ENCODE peak calls at places on chromosome 6, in four cellular contexts. X, S, G and Y are unnamed samples.

GRCh38 chr6:90355965-90356364 is 59.3 kb upstream of the BACH2 start:
- DNase-seq in G (no peak), S (no peak), X (no peak), Y (no peak)

GRCh38 chr6:56549014-56549413 is 93.7 kb downstream of the DST start:
- DNase-seq in X (no peak), G (no peak), S (no peak), Y (peak; percentile 27)

GRCh38 chr6:169641461-169642085 is 60.3 kb downstream of the WDR27 start:
- DNase-seq in X (no peak), G (no peak), S (no peak), Y (no peak)

GRCh38 chr6:47663462-47664216 is 34.7 kb upstream of the ADGRF4 start:
- DNase-seq in G (no peak), X (no peak), S (no peak), Y (no peak)

GRCh38 chr6:43687437-43688347 is at the start of gene MRPS18A:
- DNase-seq in S (peak; percentile 78), G (peak; percentile 93), X (no peak), Y (peak; percentile 90)

GRCh38 chr6:131281471-131282270 is 146.4 kb downstream of the AKAP7 start:
- DNase-seq in G (no peak), S (no peak), X (no peak), Y (no peak)

GRCh38 chr6:48084201-48084600 is 26.8 kb downstream of the PTCHD4 start:
- DNase-seq in G (no peak), S (no peak), X (no peak), Y (no peak)

GRCh38 chr6:34852406-34853085 is 35.3 kb downstream of the TAF11 start:
- DNase-seq in S (no peak), G (no peak), X (no peak), Y (no peak)

GRCh38 chr6:118876814-118877213 is 17.1 kb upstream of the ASF1A start:
- DNase-seq in G (no peak), X (no peak), S (no peak), Y (no peak)

DNA sequence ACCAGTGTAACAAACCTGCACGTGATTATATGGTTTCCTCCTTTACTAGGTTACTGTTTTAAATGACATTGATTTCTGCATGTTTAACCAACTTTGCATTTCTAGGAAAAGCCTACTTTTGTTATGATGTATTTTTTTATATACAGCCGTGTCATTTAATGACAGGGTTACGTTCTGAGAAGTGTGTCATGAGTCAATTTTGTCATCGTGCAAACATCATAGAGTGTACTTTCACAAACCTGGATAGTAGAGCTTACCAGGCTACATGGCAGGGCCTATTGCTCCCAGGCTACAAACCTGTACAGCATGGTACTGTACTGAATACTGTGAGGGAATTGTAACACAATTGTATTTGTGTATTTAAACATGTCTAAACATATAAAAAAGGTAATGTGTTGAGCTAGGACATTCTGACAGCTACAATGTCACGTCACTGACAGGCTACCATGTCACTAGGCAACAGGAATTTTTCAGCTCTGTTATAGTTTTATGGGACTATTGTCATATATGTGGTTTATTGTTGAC is 205.3 kb downstream of the PRL start:
- DNase-seq in G (no peak), S (no peak), X (no peak), Y (no peak)
- TF ChIP-seq REST in G (no peak), S (no peak), X (no peak), Y (no peak)

DNA sequence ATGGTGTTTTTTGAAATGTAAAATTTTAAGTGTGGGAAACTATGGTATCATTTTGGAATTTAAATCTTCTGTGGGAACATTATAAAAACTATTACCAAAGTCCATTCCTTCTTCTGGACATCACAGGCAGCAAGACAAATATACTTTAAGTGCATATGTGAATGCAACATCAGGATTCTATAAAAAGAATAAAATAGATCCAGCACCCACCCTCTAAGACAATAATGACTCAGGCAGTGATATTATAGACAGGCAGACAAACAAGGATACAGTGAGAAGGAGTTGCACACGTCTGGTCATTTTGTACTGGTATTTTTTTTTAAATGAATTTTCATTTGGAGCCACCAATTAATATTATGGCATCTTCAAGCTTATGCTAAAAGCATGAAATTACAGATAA is 21.1 kb upstream of the NEDD9 start:
- DNase-seq in G (no peak), S (no peak), X (no peak), Y (no peak)
- TF ChIP-seq EP300 in G (no peak), S (no peak), X (no peak), Y (no peak)

GRCh38 chr6:121522265-121522664 is 86.8 kb downstream of the GJA1 start:
- DNase-seq in S (no peak), X (no peak), G (no peak), Y (no peak)
- TF ChIP-seq NFIC in S (no peak), X (no peak), G (no peak), Y (no peak)

GRCh38 chr6:5014072-5014561 is 10.3 kb upstream of the RPP40 start:
- DNase-seq in G (no peak), S (no peak), X (no peak), Y (no peak)
- TF ChIP-seq REST in G (no peak), S (no peak), X (no peak), Y (no peak)

GRCh38 chr6:26568601-26569432 is 27.9 kb upstream of the ABT1 start:
- DNase-seq in G (peak; percentile 83), S (peak; percentile 95), X (peak; percentile 100), Y (peak; percentile 75)
- TF ChIP-seq EP300 in G (peak; percentile 76), S (no peak), X (no peak), Y (no peak)